ENCODE peak calls at places on chromosomes 2 and 18, in eight cellular contexts. D is tibial nerve, E is heart left ventricle, X is uterus, R is A549, U is IMR-90, W is gastrocnemius medialis, P is GM12878. Z is an unnamed sample. For H3K4me1, the result is how much of the 10 kb centered on the place peaks cover.

GRCh38 chr18:7221424-7222155 is 9.3 kb upstream of the LRRC30 start:
- DNase-seq in P (peak), U (peak), D (no peak), R (peak), X (no peak), E (peak), W (peak), Z (no peak)

GRCh38 chr2:55061534-55062344 is 11.5 kb upstream of the RTN4 start:
- DNase-seq in R (no peak), P (no peak), D (no peak), E (no peak), U (no peak), W (no peak), X (no peak), Z (no peak)

GRCh38 chr2:45494275-45494977 is 116.6 kb downstream of the SRBD1 start:
- DNase-seq in D (peak), U (peak), E (no peak), X (no peak), R (peak), W (no peak), P (peak), Z (no peak)

GRCh38 chr18:61831071-61831470 is 61.7 kb downstream of the RNF152 start:
- DNase-seq in E (no peak), P (no peak), W (no peak), X (no peak), R (no peak), D (no peak), U (peak), Z (no peak)

GRCh38 chr2:200585730-200586643 is at the start of gene AOX1:
- DNase-seq in W (peak), U (peak), R (no peak), D (peak), P (no peak), X (peak), E (peak), Z (no peak)

GRCh38 chr2:16154501-16155280 is 214.3 kb downstream of the MYCN start:
- DNase-seq in U (no peak), R (no peak), D (no peak), X (no peak), W (no peak), E (no peak), P (no peak), Z (no peak)

GRCh38 chr2:240806459-240806858 is 13.6 kb downstream of the KIF1A start:
- DNase-seq in E (no peak), P (no peak), X (no peak), W (no peak), R (no peak), U (no peak), D (no peak), Z (no peak)

GRCh38 chr18:8603663-8604520 is 5.3 kb upstream of the RAB12 start:
- DNase-seq in X (no peak), U (no peak), E (no peak), D (no peak), R (no peak), W (no peak), P (peak), Z (no peak)

GRCh38 chr2:149858214-149858613 is 270.6 kb upstream of the MMADHC start:
- DNase-seq in E (no peak), R (no peak), X (no peak), W (no peak), U (peak), D (no peak), P (no peak), Z (no peak)

GRCh38 chr2:126952216-126952615 is 53.5 kb downstream of the TEX51 start:
- DNase-seq in R (no peak), U (no peak), W (no peak), X (no peak), E (no peak), P (no peak), D (no peak), Z (no peak)

GRCh38 chr18:12088731-12089375 is 4.8 kb upstream of the ANKRD62 start:
- DNase-seq in R (no peak), X (no peak), U (no peak), P (no peak), W (peak), D (no peak), E (no peak), Z (no peak)

GRCh38 chr2:64606495-64607363 is 47.0 kb downstream of the SERTAD2 start:
- DNase-seq in E (peak), W (peak), X (peak), D (peak), P (peak), U (no peak), R (peak), Z (peak)

GRCh38 chr18:59233017-59233410 is 13.1 kb downstream of the GRP start:
- DNase-seq in R (no peak), U (no peak), D (no peak), X (no peak), W (no peak), P (no peak), E (no peak), Z (no peak)

GRCh38 chr18:33010149-33010548 is 237.3 kb upstream of the KLHL14 start:
- DNase-seq in R (no peak), E (no peak), D (no peak), W (no peak), U (no peak), X (no peak), P (no peak), Z (no peak)

GRCh38 chr2:190860985-190861721 is 19.5 kb upstream of the GLS start:
- DNase-seq in R (no peak), P (no peak), E (no peak), U (peak), X (no peak), W (no peak), D (no peak), Z (no peak)
- H3K27ac ChIP-seq in R (peak), P (no peak), E (no peak), U (peak), X (no peak), W (no peak), D (no peak), Z (no peak)

DNA sequence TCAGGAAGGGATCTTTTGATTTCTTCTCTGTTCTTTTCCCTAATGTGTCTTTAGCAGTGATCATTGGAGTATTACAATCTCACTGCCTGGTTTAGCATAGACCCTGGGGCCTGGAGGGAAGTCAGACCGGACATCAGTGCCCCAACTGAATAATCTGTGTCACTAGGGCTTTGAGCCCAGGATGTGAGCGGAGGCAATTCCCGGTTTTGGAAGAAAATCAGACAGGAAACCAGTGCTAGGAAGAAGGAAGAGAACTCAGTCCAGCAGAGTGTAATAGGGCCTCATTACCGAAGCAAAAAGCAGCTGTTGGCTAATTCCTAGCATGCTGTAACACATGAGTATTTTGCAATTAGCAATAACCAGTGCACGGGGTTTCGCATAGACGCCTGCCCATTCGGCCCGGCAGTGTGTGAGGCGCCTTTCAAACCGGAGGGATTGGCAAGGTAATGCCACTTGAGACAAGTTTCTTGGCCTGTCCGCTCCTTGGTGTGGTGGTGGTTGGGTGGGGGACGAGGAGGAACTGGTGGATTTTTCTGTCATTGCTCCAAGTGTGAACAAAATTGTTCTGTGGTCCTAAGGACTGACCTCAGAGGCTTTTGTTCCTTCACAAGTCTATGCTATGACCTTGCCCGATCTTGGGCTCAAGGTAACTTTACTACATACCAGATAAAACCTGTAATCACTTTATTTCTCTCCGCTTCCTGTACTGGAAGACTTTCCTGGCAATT is 2.8 kb downstream of the FOSL2 start:
- DNase-seq in D (peak), W (peak), E (no peak), R (peak), U (peak), P (no peak), X (peak), Z (peak)
- TF ChIP-seq POLR2A in D (peak), W (peak), E (no peak), R (no peak), U (no peak), P (no peak), X (peak), Z (peak)

GRCh38 chr2:138503652-138504051 is 2.1 kb downstream of the SPOPL start:
- DNase-seq in D (no peak), W (no peak), E (no peak), P (no peak), R (no peak), X (no peak), U (no peak), Z (no peak)

GRCh38 chr2:138504092-138504491 is 2.5 kb downstream of the SPOPL start:
- DNase-seq in U (no peak), P (no peak), D (no peak), X (no peak), R (no peak), W (no peak), E (no peak), Z (no peak)

GRCh38 chr2:138502253-138503086 is 900 bp downstream of the SPOPL start:
- DNase-seq in P (no peak), D (peak), R (no peak), W (no peak), E (no peak), X (no peak), U (no peak), Z (peak)

GRCh38 chr2:138503087-138503442 is 1.5 kb downstream of the SPOPL start:
- DNase-seq in E (no peak), X (no peak), W (no peak), P (no peak), D (no peak), U (no peak), R (no peak), Z (no peak)

GRCh38 chr2:138504546-138505239 is 3.1 kb downstream of the SPOPL start:
- DNase-seq in P (no peak), R (no peak), E (no peak), D (no peak), W (no peak), X (no peak), U (no peak), Z (no peak)
- H3K4me1 ChIP-seq in P (under half), R (half or more), E (under half), D (under half), W (under half), X (under half), U (under half), Z (under half)

DNA sequence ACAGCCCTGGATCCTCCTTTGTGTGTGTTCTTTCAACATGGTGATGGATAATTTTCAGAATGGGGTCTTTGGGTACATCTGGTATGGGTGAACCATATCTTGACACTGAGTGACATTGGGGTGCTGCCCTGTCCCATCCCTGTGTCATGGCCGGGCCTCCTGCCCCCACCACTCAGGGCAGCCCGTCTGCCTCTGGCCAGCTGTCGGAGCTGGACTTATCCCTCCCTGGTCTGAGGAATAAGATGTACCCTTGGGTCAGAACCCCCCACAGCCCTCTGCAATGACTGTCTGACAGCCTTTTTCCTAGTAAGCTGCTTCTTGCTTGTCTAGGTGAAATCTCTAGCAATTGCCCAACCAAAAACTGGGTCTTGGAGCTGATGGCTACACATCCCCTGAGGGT is 142.9 kb downstream of the SH3RF3 start:
- DNase-seq in E (no peak), P (no peak), U (no peak), R (no peak), D (no peak), W (no peak), X (no peak), Z (no peak)
- H3K27ac ChIP-seq in E (no peak), P (no peak), U (no peak), R (no peak), D (no peak), W (no peak), X (no peak), Z (no peak)

DNA sequence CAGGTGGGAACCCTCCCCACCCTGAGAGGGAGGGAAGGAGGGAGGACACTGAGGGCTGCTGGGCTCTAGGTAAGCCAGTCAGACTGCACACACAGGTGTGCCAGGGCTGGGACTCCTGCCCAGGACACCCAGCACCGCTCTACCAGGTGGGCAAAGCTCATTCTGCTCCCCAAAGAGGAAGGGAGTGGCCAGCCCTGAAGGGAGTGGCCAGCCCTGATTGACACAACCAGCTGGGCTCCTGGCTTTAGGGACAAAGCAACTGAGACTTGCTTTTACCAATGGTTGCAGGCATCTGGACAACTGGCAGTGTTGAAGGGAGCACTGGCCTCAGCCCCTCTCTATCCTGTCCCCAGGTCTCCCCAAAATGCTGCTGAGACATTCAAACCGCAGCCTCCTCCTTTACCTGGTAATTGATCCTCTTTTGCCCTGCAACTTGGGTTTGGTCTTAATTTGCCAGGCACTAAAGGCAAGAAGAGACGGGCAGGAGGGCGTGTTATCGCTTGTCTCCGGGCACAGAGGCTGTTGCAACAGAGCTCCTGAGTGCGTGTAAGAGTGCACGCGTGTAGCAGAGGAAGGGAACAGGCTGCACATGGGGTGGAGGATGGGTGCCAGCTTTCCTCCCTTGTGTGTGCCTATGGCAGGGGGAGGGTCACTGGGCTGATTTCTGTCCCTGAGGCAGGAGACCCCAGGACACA is 14.5 kb upstream of the FOSL2 start:
- DNase-seq in U (no peak), W (peak), D (no peak), P (no peak), E (no peak), R (no peak), X (no peak), Z (peak)
- TF ChIP-seq POLR2A in U (no peak), W (no peak), D (no peak), P (no peak), E (no peak), R (no peak), X (no peak), Z (no peak)

GRCh38 chr2:205771063-205771462 is 88.8 kb downstream of the NRP2 start:
- DNase-seq in E (no peak), D (no peak), W (no peak), R (peak), X (no peak), P (no peak), U (peak), Z (no peak)
- H3K4me1 ChIP-seq in E (under half), D (under half), W (under half), R (half or more), X (under half), P (under half), U (under half), Z (under half)

DNA sequence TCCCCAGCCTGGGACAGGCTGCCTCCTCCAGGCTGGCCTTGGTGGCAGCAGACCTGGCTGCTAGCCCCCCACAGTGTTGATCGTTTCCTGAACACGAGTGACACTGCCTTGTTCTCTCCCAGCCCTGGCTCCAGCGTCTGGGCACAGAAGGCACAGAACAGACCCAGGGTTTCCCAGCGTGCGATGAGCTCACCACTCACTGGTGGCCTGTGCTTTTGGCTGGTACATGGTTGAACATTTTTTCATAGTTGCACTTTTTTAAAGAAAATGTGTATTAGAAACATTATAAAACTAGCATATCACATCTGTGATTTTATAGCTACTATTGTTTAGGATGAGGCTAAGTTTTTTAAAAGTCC is 40.9 kb downstream of the SCTR start:
- DNase-seq in U (no peak), W (no peak), E (no peak), R (no peak), D (no peak), P (no peak), X (no peak), Z (peak)
- H3K27ac ChIP-seq in U (no peak), W (peak), E (peak), R (peak), D (no peak), P (no peak), X (no peak), Z (no peak)

GRCh38 chr2:195658541-195658890 is 1.5 kb downstream of the SLC39A10 start:
- DNase-seq in X (no peak), R (peak), P (no peak), U (peak), W (no peak), D (no peak), E (no peak), Z (no peak)
- TF ChIP-seq POLR2A in X (no peak), R (no peak), P (no peak), U (no peak), W (no peak), D (no peak), E (no peak), Z (no peak)

GRCh38 chr2:10413488-10413887 is 34.6 kb downstream of the ODC1 start:
- DNase-seq in X (no peak), P (no peak), R (no peak), E (no peak), D (no peak), W (no peak), U (no peak), Z (no peak)

GRCh38 chr2:10415640-10416039 is 32.5 kb downstream of the ODC1 start:
- DNase-seq in D (no peak), U (no peak), E (no peak), R (no peak), X (no peak), W (no peak), P (no peak), Z (no peak)

GRCh38 chr2:10414000-10414451 is 34.1 kb downstream of the ODC1 start:
- DNase-seq in E (no peak), X (no peak), P (no peak), D (no peak), R (no peak), U (peak), W (no peak), Z (no peak)

GRCh38 chr2:10415048-10415447 is 33.1 kb downstream of the ODC1 start:
- DNase-seq in D (no peak), P (no peak), E (no peak), X (no peak), R (no peak), W (no peak), U (no peak), Z (no peak)

GRCh38 chr2:10414591-10414990 is 33.5 kb downstream of the ODC1 start:
- DNase-seq in P (no peak), X (no peak), W (no peak), E (no peak), U (peak), R (no peak), D (no peak), Z (no peak)
- H3K4me1 ChIP-seq in P (under half), X (under half), W (under half), E (under half), U (under half), R (under half), D (under half), Z (under half)

GRCh38 chr2:69714024-69714423 is 27.9 kb upstream of the ANXA4 start:
- DNase-seq in X (no peak), E (no peak), U (no peak), R (no peak), P (no peak), W (no peak), D (no peak), Z (no peak)
- H3K27ac ChIP-seq in X (no peak), E (no peak), U (no peak), R (peak), P (no peak), W (no peak), D (no peak), Z (no peak)

Z was measured in breast epithelium.